ENCODE peak calls at places on chromosomes 7 and 10, in six cellular contexts. A is mesendoderm, I is brain microvascular endothelial cell, E is adipocyte, L is endothelial cell of umbilical vein, F is neural progenitor cell. T is an unnamed sample. For H3K27me3, the result is how much of the 10 kb centered on the place peaks cover.

GRCh38 chr10:110336111-110336721 is 31.5 kb upstream of the SMNDC1 start:
- DNase-seq in I (peak), L (peak), A (peak), F (peak), E (peak), T (peak)

GRCh38 chr10:57113545-57113944 is 752.5 kb upstream of the ZWINT start:
- DNase-seq in E (no peak), I (no peak), F (no peak), L (no peak), A (no peak), T (no peak)

GRCh38 chr7:32357535-32358277 is 132.5 kb downstream of the LSM5 start:
- DNase-seq in I (no peak), A (peak), E (no peak), L (no peak), F (peak), T (no peak)

GRCh38 chr10:99976886-99977391 is 32.8 kb downstream of the DNMBP start:
- DNase-seq in L (peak), I (peak), E (peak), F (no peak), A (peak), T (peak)

GRCh38 chr7:28882896-28883470 is 75.1 kb downstream of the TRIL start:
- DNase-seq in I (no peak), E (no peak), A (no peak), L (no peak), F (no peak), T (no peak)

GRCh38 chr10:60778978-60779668 is 845 bp downstream of the CDK1 start:
- DNase-seq in F (no peak), E (no peak), I (no peak), L (peak), A (no peak), T (no peak)

GRCh38 chr10:110278562-110278961 is 26.2 kb downstream of the SMNDC1 start:
- DNase-seq in E (no peak), A (no peak), L (no peak), F (no peak), I (no peak), T (no peak)

GRCh38 chr10:113011592-113012374 is 61.7 kb downstream of the TCF7L2 start:
- DNase-seq in A (peak), E (no peak), I (no peak), L (no peak), F (no peak), T (no peak)

GRCh38 chr7:16242920-16243319 is 178.4 kb downstream of the CRPPA start:
- DNase-seq in I (no peak), L (no peak), E (no peak), F (no peak), A (peak), T (no peak)

GRCh38 chr10:93287775-93288174 is 194.4 kb downstream of the MYOF start:
- DNase-seq in L (no peak), F (peak), I (no peak), A (peak), E (no peak), T (no peak)

GRCh38 chr7:70937424-70937823 is 194.5 kb upstream of the GALNT17 start:
- DNase-seq in I (no peak), A (no peak), E (no peak), F (no peak), L (no peak), T (no peak)

GRCh38 chr7:104096683-104097082 is 107.2 kb upstream of the RELN start:
- DNase-seq in F (peak), E (no peak), A (peak), L (peak), I (peak), T (no peak)

GRCh38 chr10:22615819-22616499 is 98.4 kb downstream of the PIP4K2A start:
- DNase-seq in F (no peak), I (no peak), L (no peak), E (no peak), A (no peak), T (no peak)

GRCh38 chr10:5665380-5666323 is 743 bp downstream of the ASB13 start:
- DNase-seq in F (peak), L (peak), I (no peak), A (no peak), E (peak), T (no peak)

GRCh38 chr10:60099998-60100747 is 193.8 kb upstream of the CCDC6 start:
- DNase-seq in A (peak), E (peak), L (peak), F (peak), I (peak), T (peak)

GRCh38 chr10:70440296-70441160 is 953 bp downstream of the NODAL start:
- DNase-seq in L (no peak), A (peak), I (no peak), F (peak), E (peak), T (no peak)

GRCh38 chr7:128721376-128721775 is 17.8 kb upstream of the CALU start:
- DNase-seq in A (no peak), E (no peak), I (no peak), F (no peak), L (no peak), T (no peak)

GRCh38 chr7:152177696-152178404 is 152.4 kb downstream of the GALNT11 start:
- DNase-seq in I (no peak), A (no peak), F (no peak), L (peak), E (no peak), T (no peak)

GRCh38 chr10:78527296-78527695 is 493.6 kb downstream of the RPS24 start:
- DNase-seq in E (no peak), I (no peak), A (no peak), F (no peak), L (no peak), T (no peak)

GRCh38 chr7:80183900-80184685 is 49.5 kb downstream of the GNAI1 start:
- DNase-seq in A (peak), L (no peak), E (no peak), I (no peak), F (no peak), T (no peak)

GRCh38 chr7:131238260-131238940 is 89.3 kb upstream of the MKLN1 start:
- DNase-seq in L (peak), I (peak), E (no peak), A (no peak), F (no peak), T (no peak)

GRCh38 chr7:151252961-151253691 is 4.6 kb upstream of the SMARCD3 start:
- DNase-seq in A (peak), I (no peak), F (peak), L (no peak), E (peak), T (no peak)

GRCh38 chr10:72862957-72863356 is 30.6 kb upstream of the OIT3 start:
- DNase-seq in I (no peak), L (no peak), E (no peak), A (no peak), F (no peak), T (no peak)

GRCh38 chr10:131726460-131726861 is 174.3 kb upstream of the PPP2R2D start:
- DNase-seq in I (no peak), L (no peak), E (no peak), A (peak), F (peak), T (no peak)

GRCh38 chr7:5630670-5631069 is 150.8 kb downstream of the RNF216 start:
- DNase-seq in A (no peak), L (no peak), E (no peak), I (no peak), F (no peak), T (no peak)

GRCh38 chr7:2215851-2216250 is 16.9 kb downstream of the MAD1L1 start:
- DNase-seq in F (no peak), A (no peak), E (no peak), L (no peak), I (no peak), T (no peak)

GRCh38 chr7:108875139-108875538 is 305.5 kb downstream of the DNAJB9 start:
- DNase-seq in L (peak), I (peak), F (no peak), A (peak), E (no peak), T (no peak)

GRCh38 chr10:6296456-6297214 is 93.9 kb downstream of the PFKFB3 start:
- DNase-seq in L (no peak), A (peak), E (no peak), I (no peak), F (no peak), T (no peak)

GRCh38 chr10:5685764-5686240 is 1.2 kb downstream of the TASOR2 start:
- DNase-seq in I (no peak), F (peak), L (no peak), E (peak), A (no peak), T (no peak)

GRCh38 chr7:30315589-30315988 is 31.2 kb downstream of the ZNRF2 start:
- DNase-seq in E (no peak), I (no peak), L (no peak), F (no peak), A (no peak), T (no peak)

GRCh38 chr10:111146025-111146640 is 69.3 kb downstream of the ADRA2A start:
- DNase-seq in E (no peak), F (no peak), L (no peak), A (no peak), I (no peak), T (no peak)

GRCh38 chr10:125786547-125786946 is 10.9 kb upstream of the MMP21 start:
- DNase-seq in I (no peak), F (no peak), E (no peak), A (no peak), L (no peak), T (no peak)

GRCh38 chr7:37405603-37406122 is 43.0 kb downstream of the ELMO1 start:
- DNase-seq in F (no peak), L (peak), A (peak), I (no peak), E (no peak), T (no peak)

GRCh38 chr10:11160982-11161554 is 143.4 kb downstream of the CELF2 start:
- DNase-seq in A (no peak), L (no peak), I (no peak), E (no peak), F (no peak), T (no peak)

GRCh38 chr10:129277080-129277479 is 190.0 kb upstream of the MGMT start:
- DNase-seq in F (no peak), L (no peak), A (no peak), E (no peak), I (no peak), T (no peak)

GRCh38 chr10:71528371-71529202 is 131.9 kb downstream of the CDH23 start:
- DNase-seq in A (no peak), L (no peak), E (no peak), F (peak), I (no peak), T (no peak)

GRCh38 chr10:53702489-53702888 is 929.9 kb upstream of the MBL2 start:
- DNase-seq in I (no peak), E (no peak), A (no peak), L (no peak), F (no peak), T (no peak)

DNA sequence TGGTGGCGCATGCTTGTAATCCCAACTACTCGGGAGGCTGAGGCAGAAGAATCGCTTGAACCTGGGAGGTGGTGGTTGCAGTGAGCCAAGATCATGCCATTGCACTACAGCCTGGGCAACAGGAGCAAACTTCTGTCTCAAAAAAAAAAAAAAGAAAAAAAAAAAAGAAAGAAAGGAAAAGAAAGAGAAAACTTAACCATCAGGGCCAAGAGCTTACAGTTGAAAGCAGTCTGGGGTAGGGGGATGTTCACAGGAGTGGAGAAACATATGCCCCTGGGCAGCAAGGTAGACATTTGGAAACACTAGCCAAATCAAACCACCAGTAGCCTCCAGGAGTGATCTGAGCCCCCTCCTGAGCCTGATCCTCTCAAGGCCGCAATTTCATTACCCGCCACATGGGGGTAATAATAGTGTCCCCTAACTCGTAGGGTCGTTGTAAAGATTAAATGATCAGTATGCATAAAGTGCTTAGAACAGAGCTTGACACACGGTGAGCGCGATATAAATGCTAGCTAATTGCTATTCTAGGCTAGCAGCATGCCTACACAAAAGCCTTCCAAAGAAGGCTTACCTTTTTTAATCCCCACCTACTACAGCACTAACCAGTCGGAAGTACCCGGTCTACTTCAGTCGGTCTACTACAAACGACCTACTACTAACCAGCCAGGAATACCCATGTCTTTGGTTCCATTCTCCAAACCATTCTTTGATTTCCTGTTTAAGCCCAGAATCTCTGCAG is 274.3 kb upstream of the NEBL start:
- DNase-seq in F (peak), I (no peak), L (no peak), A (peak), E (no peak), T (no peak)
- H3K27me3 ChIP-seq in F (under half), I (under half), L (under half), A (under half), E (under half), T (under half)

DNA sequence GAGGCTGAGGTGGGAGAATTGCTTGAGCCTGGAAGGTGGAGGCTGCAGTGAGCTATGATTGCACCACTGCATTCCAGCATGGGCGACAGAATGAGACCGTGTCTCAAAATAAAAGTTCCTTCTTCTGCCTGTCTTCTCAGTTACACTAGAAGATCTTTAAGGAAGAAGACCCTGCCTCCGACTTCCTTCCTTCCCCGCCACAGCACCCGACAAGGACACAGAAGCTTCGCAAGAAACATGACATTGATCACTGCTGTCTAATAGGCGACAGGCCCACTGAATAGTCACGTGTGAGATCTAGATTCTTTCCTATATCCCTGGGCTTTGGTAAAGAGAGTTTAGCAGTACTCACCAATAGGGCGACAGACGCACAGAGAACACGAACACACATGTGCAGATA is 118.2 kb downstream of the PRPF18 start:
- DNase-seq in I (no peak), E (no peak), F (no peak), L (no peak), A (no peak), T (no peak)
- H3K4me3 ChIP-seq in I (peak), E (no peak), F (no peak), L (no peak), A (no peak), T (no peak)

DNA sequence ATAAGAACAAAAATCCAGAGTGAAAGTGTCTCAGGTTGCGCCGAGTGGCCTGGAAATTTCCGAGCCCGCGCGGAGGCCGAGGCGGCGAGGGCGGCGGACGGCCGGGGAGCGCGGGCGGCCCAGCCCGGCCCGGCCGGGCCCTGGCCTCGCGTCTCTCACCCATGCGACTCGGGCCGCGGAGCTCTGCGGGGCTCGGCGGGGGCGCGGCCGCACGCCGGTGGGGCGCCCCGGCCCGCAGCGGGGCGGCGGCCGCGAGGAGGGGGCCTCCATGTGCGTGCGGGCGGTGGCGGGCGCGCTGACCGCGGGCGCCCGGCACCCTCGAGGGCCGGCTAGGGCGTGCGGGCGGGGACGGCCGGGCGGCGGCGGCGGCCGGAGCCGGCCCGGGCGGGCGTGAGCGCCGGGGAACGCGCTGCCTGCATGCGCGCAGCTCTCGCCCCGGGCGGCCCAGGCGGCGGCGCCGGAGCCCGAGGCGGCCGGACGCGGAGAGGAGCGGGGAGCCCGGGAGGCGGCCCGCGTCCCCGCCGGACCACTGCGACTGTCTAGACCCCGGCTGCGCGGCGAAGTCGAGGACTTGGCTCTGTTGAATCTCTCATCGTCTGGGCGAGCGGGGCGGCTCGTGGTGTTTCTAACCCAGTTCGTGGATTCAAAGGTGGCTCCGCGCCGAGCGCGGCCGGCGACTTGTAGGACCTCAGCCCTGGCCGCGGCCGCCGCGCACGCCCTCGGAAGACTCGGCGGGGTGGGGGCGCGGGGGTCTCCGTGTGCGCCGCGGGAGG is at the start of gene EN2:
- DNase-seq in E (no peak), A (peak), F (peak), I (no peak), L (peak), T (no peak)
- H3K27me3 ChIP-seq in E (half or more), A (half or more), F (half or more), I (half or more), L (half or more), T (half or more)

GRCh38 chr7:90736968-90737939 is 141.1 kb downstream of the CDK14 start:
- DNase-seq in A (peak), F (no peak), I (no peak), E (no peak), L (no peak), T (no peak)
- H3K4me3 ChIP-seq in A (no peak), F (no peak), I (no peak), E (no peak), L (no peak), T (no peak)

DNA sequence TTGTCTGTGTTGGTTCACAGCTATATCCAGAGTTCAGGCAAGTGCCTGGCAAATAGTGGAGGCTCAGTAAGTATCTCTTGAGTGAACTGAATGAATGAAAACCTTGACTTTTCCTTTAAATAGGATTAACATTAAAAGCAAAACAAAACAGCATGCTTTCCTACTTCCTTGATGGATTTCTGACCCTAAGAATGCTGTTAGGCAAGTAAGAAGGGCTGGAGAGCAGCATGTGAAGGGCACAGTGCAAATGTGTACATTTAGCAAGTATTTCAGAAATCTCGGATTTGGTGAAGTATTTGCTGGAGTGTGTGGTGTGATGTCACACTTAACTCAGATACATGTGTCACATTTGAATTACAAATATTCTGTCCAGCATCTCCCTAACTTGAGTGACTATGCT is 3.1 kb downstream of the TMEM229A start:
- DNase-seq in I (no peak), E (no peak), F (no peak), L (no peak), A (no peak), T (no peak)
- H3K27me3 ChIP-seq in I (under half), E (under half), F (under half), L (half or more), A (under half), T (under half)